ENCODE peak calls at places on chromosomes 6 and 20, in nine cellular contexts. M is T-helper 2 cell; D is colonic mucosa; F is A549; U is activated CD4-positive, alpha-beta T cell treated with anti-CD3 and anti-CD28 coated beads, Interleukin-2, amount 50 U/mL, for 1 hour; Z is activated T-helper 1 cell treated with anti-CD3 and anti-CD28 coated beads, Interleukin-2, amount 50 U/mL, for 16 hours; A is T-cell; P is ACHN; E is Right ventricle myocardium superior. I is an unnamed sample.

GRCh38 chr6:129114992-129115391 is 232.1 kb downstream of the LAMA2 start:
- DNase-seq in M (no peak), D (no peak), F (no peak), U (no peak), Z (no peak), A (no peak), P (no peak), E (no peak), I (no peak)

GRCh38 chr6:24919404-24919892 is 16.3 kb downstream of the RIPOR2 start:
- DNase-seq in M (no peak), D (no peak), F (no peak), U (no peak), Z (no peak), A (no peak), P (no peak), E (no peak), I (no peak)

GRCh38 chr6:46170357-46171289 is at the start of gene ENPP5:
- DNase-seq in M (peak; percentile 45), D (peak; percentile 96), F (no peak), U (peak; percentile 54), Z (peak; percentile 35), A (peak; percentile 56), P (peak; percentile 43), E (peak; percentile 83), I (peak; percentile 19)

GRCh38 chr6:35258858-35259193 is 709 bp upstream of the ZNF76 start:
- DNase-seq in M (no peak), D (no peak), F (peak; percentile 59), U (peak; percentile 49), Z (no peak), A (no peak), P (peak; percentile 61), E (no peak), I (no peak)

GRCh38 chr20:47815866-47816265 is 30.6 kb upstream of the SULF2 start:
- DNase-seq in M (no peak), D (no peak), F (no peak), U (no peak), Z (no peak), A (no peak), P (no peak), E (no peak), I (no peak)

GRCh38 chr6:167331565-167331964 is 6.7 kb downstream of the TTLL2 start:
- DNase-seq in M (no peak), D (no peak), F (no peak), U (no peak), Z (no peak), A (no peak), P (no peak), E (no peak), I (no peak)

GRCh38 chr6:28171271-28171670 is 29.6 kb downstream of the ZKSCAN8 start:
- DNase-seq in M (no peak), D (no peak), F (no peak), U (no peak), Z (no peak), A (no peak), P (no peak), E (no peak), I (no peak)

GRCh38 chr6:130675072-130675471 is 152.1 kb upstream of the SMLR1 start:
- DNase-seq in M (peak; percentile 87), D (no peak), F (no peak), U (no peak), Z (no peak), A (no peak), P (no peak), E (no peak), I (no peak)

GRCh38 chr6:150712502-150713252 is 113.0 kb downstream of the PLEKHG1 start:
- DNase-seq in M (no peak), D (no peak), F (no peak), U (no peak), Z (no peak), A (no peak), P (no peak), E (no peak), I (no peak)

GRCh38 chr20:53582574-53583351 is 10.9 kb downstream of the ZNF217 start:
- DNase-seq in M (peak; percentile 79), D (no peak), F (peak; percentile 78), U (peak; percentile 35), Z (no peak), A (no peak), P (peak; percentile 55), E (no peak), I (peak; percentile 72)

GRCh38 chr6:86856937-86857563 is 80.3 kb upstream of the HTR1E start:
- DNase-seq in M (peak; percentile 23), D (peak; percentile 30), F (peak; percentile 3), U (peak; percentile 2), Z (no peak), A (no peak), P (peak; percentile 41), E (no peak), I (peak; percentile 37)

GRCh38 chr6:88499845-88500699 is 333.9 kb upstream of the CNR1 start:
- DNase-seq in M (no peak), D (no peak), F (no peak), U (no peak), Z (no peak), A (no peak), P (no peak), E (no peak), I (no peak)

GRCh38 chr20:5510446-5510845 is 193.7 kb upstream of the PROKR2 start:
- DNase-seq in M (no peak), D (no peak), F (no peak), U (no peak), Z (no peak), A (no peak), P (no peak), E (no peak), I (no peak)

GRCh38 chr20:54713727-54714126 is 238.3 kb downstream of the DOK5 start:
- DNase-seq in M (no peak), D (no peak), F (no peak), U (no peak), Z (no peak), A (no peak), P (no peak), E (no peak), I (no peak)

I was measured in CD4-positive, CD25-positive, alpha-beta regulatory T cell.